ENCODE peak calls at places on chromosomes 2 and 18, in six cellular contexts. U, I, L, F, Z and K are unnamed samples.

GRCh38 chr2:101842471-101842870 is 145.0 kb downstream of the MAP4K4 start:
- DNase-seq in U (no peak), I (no peak), L (no peak), F (no peak), Z (no peak), K (no peak)

GRCh38 chr2:69057660-69058059 is 44.7 kb downstream of the ANTXR1 start:
- DNase-seq in U (no peak), I (no peak), L (no peak), F (no peak), Z (no peak), K (no peak)

GRCh38 chr18:34892379-34892778 is 148.8 kb upstream of the MAPRE2 start:
- DNase-seq in U (no peak), I (no peak), L (no peak), F (no peak), Z (no peak), K (no peak)

GRCh38 chr2:66897676-66898280 is 462.9 kb downstream of the MEIS1 start:
- DNase-seq in U (no peak), I (no peak), L (no peak), F (no peak), Z (no peak), K (no peak)

GRCh38 chr18:59743561-59743960 is 46.3 kb upstream of the CCBE1 start:
- DNase-seq in U (no peak), I (no peak), L (no peak), F (no peak), Z (no peak), K (no peak)

GRCh38 chr2:236745420-236746210 is 176.0 kb downstream of the ACKR3 start:
- DNase-seq in U (no peak), I (no peak), L (no peak), F (no peak), Z (no peak), K (no peak)

GRCh38 chr18:61845212-61845611 is 47.6 kb downstream of the RNF152 start:
- DNase-seq in U (no peak), I (no peak), L (no peak), F (no peak), Z (no peak), K (no peak)

GRCh38 chr18:13264986-13265900 is 46.7 kb downstream of the LDLRAD4 start:
- DNase-seq in U (no peak), I (no peak), L (no peak), F (no peak), Z (no peak), K (peak)

GRCh38 chr2:83957001-83957400 is 502.1 kb downstream of the SUCLG1 start:
- DNase-seq in U (no peak), I (no peak), L (no peak), F (no peak), Z (no peak), K (no peak)

GRCh38 chr2:78532762-78533399 is 492.6 kb upstream of the REG3G start:
- DNase-seq in U (no peak), I (no peak), L (no peak), F (no peak), Z (no peak), K (no peak)

GRCh38 chr2:225040862-225041209 is 1.4 kb downstream of the DOCK10 start:
- DNase-seq in U (peak), I (peak), L (no peak), F (no peak), Z (peak), K (no peak)

GRCh38 chr2:14520385-14520945 is 112.1 kb upstream of the LRATD1 start:
- DNase-seq in U (no peak), I (no peak), L (no peak), F (no peak), Z (no peak), K (no peak)

GRCh38 chr18:63869374-63869773 is 18.1 kb upstream of the SERPINB2 start:
- DNase-seq in U (no peak), I (no peak), L (no peak), F (no peak), Z (no peak), K (no peak)

GRCh38 chr2:74925361-74925786 is 33.1 kb upstream of the POLE4 start:
- DNase-seq in U (no peak), I (no peak), L (no peak), F (no peak), Z (no peak), K (no peak)

GRCh38 chr2:166246901-166247300 is 119.1 kb upstream of the SCN1A start:
- DNase-seq in U (no peak), I (no peak), L (no peak), F (no peak), Z (no peak), K (no peak)

DNA sequence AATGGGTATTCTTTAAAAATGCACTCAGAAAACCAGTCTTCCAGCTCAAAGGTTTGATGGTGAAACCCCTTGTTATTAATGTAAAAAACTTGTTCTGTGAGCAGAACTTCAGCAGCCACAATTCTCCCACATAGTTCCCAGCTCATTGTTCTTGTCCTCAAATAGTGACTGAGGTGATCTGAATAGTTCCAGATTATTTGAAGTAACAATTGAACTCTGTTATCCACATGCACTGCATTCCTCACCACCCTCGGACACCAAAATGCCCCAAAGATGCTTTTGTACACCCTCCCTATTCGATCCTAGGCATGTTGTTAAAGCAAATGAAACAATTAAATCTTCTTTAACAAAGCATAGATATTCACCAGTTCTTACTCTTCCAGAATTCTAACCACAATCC is 2186.8 kb upstream of the CELF4 start:
- DNase-seq in U (no peak), I (no peak), L (no peak), F (no peak), Z (no peak), K (no peak)
- TF ChIP-seq CTCF in U (no peak), I (no peak), L (no peak), F (no peak), Z (no peak), K (no peak)

GRCh38 chr2:215552144-215552580 is 116.3 kb upstream of the FN1 start:
- DNase-seq in U (no peak), I (no peak), L (no peak), F (no peak), Z (no peak), K (no peak)

GRCh38 chr2:215553946-215554345 is 118.1 kb upstream of the FN1 start:
- DNase-seq in U (no peak), I (no peak), L (no peak), F (no peak), Z (no peak), K (no peak)

GRCh38 chr2:215556979-215557378 is 121.1 kb upstream of the FN1 start:
- DNase-seq in U (no peak), I (no peak), L (no peak), F (no peak), Z (no peak), K (no peak)

GRCh38 chr2:215550331-215550730 is 114.5 kb upstream of the FN1 start:
- DNase-seq in U (no peak), I (no peak), L (no peak), F (no peak), Z (no peak), K (no peak)

DNA sequence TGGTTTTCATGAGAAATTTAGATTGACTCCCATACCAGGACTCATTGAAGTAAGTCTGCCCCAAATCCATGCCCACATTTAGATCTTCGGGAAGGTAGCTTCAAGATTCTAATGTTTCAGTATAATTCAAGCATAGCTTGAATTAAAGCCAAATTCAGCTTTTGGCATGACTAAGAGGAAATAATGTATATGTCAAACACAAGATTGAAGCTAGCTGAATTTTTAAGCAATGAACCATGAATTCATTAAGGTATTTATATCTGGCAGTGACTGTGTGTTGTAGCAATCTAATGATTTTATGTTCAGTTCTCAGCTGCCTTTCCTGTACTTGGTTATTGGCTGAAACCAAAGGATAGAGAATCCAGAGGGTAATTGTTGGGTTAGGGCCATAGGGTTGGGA is 118.8 kb upstream of the FN1 start:
- DNase-seq in U (no peak), I (no peak), L (no peak), F (no peak), Z (no peak), K (no peak)
- TF ChIP-seq CTCF in U (no peak), I (no peak), L (no peak), F (no peak), Z (no peak), K (no peak)

DNA sequence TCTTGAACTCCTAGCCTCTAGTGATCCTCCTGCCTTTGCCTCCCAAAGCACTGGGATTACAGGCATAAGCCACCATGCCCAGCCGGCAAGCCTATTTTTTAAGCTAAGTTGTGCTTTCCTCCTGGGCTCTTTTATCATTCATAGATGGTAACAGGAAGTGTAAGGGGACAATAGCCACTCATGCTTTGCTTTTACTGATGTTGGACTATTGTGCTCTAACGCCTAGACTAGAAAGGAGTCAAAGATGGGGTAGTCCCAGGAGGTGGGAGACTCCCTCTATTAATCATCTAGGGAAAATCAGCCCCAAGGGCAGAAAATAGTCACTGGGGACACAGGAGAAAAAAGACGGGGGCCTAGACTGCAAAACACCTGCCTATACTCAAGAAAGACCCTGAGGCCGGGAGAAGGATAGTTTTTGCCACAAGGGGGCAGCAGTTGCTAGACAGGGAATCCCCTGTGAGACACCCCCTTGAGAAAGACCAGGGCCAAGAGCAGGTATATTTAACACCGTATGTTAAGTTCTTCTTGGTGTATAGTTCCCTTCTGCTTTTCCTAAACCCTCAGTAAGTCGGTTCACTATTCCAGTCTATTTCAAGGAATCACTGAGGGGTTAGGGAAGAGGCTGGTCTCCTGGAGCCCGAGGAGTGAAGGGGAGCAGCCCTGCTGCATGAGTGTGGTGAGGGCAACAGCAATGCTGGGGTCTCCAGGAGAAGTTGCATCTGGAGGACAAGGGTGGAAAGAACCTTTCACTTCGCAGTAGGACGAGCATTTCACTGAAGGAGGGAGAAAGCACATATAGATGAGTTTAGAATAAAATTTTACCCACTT is 2.1 kb upstream of the CXCR1 start:
- DNase-seq in U (peak), I (no peak), L (peak), F (peak), Z (peak), K (no peak)
- TF ChIP-seq CTCF in U (peak), I (peak), L (peak), F (peak), Z (peak), K (peak)

GRCh38 chr2:11028407-11028916 is 116.7 kb downstream of the KCNF1 start:
- DNase-seq in U (no peak), I (no peak), L (no peak), F (no peak), Z (no peak), K (peak)
- TF ChIP-seq CTCF in U (no peak), I (no peak), L (no peak), F (peak), Z (no peak), K (no peak)

GRCh38 chr2:28951910-28952805 is 28.9 kb upstream of the TOGARAM2 start:
- DNase-seq in U (no peak), I (no peak), L (no peak), F (no peak), Z (no peak), K (no peak)

GRCh38 chr2:28950941-28951630 is 30.0 kb upstream of the TOGARAM2 start:
- DNase-seq in U (no peak), I (no peak), L (no peak), F (no peak), Z (no peak), K (no peak)

GRCh38 chr2:28955492-28955891 is 25.6 kb upstream of the TOGARAM2 start:
- DNase-seq in U (no peak), I (no peak), L (peak), F (no peak), Z (no peak), K (no peak)

GRCh38 chr2:28949617-28950305 is 31.3 kb upstream of the TOGARAM2 start:
- DNase-seq in U (no peak), I (no peak), L (peak), F (no peak), Z (no peak), K (no peak)

DNA sequence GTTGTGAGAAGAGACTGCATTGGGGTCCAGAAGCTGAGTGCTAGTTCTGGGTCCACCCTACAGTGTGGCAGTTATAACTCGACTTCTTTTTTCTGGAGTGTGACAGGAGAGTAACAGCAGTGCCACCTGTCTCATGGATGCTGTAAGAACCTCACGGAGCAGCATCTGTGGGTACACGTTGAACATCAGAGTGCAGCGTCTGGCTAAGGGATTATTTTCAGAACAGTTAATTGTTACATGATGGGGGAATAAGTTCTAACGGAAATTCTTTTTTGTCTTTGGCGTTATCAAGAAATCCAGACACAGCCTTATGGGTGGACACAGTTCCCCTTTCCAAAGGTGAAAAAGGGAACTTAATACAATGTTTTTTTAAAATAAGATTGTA is 28.3 kb upstream of the TOGARAM2 start:
- DNase-seq in U (no peak), I (no peak), L (no peak), F (no peak), Z (no peak), K (no peak)
- TF ChIP-seq CTCF in U (no peak), I (no peak), L (no peak), F (peak), Z (no peak), K (peak)

DNA sequence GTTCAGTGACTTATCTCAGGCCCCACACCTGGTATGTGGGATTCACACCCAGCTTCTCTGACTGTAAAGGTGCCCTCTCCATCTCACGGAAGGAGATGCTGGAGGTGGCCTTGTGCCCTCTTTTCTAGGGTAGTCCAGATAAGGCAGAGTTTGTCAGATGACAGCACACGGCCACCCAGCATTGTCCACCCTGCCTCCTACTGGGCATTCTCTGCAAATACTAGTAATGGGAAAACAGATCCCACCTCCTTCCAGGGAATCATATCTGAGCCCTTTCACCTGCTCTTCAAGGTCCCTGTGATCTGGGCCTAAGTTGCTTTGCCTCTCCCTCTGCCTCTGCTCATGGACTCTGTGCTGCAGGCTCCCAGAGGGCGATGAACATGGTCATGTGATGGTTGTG is 214.7 kb downstream of the CLIP4 start:
- DNase-seq in U (no peak), I (no peak), L (no peak), F (no peak), Z (peak), K (no peak)
- TF ChIP-seq CTCF in U (no peak), I (no peak), L (peak), F (peak), Z (no peak), K (peak)

DNA sequence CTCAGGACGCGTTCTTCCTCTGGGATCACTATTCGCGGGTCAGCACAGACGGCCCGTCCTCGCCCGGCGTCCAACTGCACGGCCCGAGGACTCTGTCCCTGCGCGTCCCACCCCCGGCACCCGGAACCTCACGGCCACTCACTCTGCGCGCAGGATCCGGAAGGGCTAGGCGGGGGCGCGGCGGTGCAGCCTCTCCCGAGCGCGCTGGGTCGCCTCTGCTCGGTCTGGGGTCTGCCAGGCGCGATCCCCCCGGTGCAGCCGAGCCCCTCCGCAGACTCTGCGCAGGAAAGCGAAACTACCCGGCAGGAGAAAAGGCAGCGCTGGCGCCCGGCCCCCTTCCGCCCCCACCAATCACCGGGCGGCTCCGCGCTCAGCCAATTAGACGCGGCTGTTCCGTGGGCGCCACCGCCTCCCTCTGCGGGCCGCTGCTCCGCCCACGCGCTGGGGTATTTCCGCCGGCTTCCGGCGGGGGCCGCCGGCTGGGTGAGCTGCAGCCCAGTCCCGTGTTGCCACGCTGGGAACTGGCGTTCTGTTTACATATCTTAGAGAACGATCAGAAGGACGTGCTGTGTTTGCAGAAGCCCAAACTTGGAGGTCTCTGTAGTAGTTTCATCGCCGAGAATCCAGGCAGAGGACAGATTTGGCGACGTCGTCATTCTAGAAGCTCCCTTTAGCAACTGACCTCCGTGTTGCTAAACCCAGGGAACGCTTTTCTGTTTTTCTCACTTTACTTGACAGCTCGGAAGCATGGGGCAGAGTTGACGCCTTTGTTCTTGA is at the start of gene STAT1:
- DNase-seq in U (peak), I (peak), L (peak), F (peak), Z (peak), K (peak)
- TF ChIP-seq CTCF in U (no peak), I (no peak), L (no peak), F (peak), Z (no peak), K (no peak)

GRCh38 chr18:10012526-10012925 is 98.7 kb downstream of the VAPA start:
- DNase-seq in U (no peak), I (no peak), L (no peak), F (no peak), Z (no peak), K (no peak)

GRCh38 chr18:10013621-10014543 is 100.1 kb downstream of the VAPA start:
- DNase-seq in U (no peak), I (no peak), L (no peak), F (no peak), Z (no peak), K (no peak)

GRCh38 chr18:10015288-10015701 is 101.5 kb downstream of the VAPA start:
- DNase-seq in U (no peak), I (no peak), L (no peak), F (no peak), Z (no peak), K (no peak)

GRCh38 chr18:10017048-10017447 is 103.2 kb downstream of the VAPA start:
- DNase-seq in U (no peak), I (no peak), L (no peak), F (no peak), Z (no peak), K (peak)

DNA sequence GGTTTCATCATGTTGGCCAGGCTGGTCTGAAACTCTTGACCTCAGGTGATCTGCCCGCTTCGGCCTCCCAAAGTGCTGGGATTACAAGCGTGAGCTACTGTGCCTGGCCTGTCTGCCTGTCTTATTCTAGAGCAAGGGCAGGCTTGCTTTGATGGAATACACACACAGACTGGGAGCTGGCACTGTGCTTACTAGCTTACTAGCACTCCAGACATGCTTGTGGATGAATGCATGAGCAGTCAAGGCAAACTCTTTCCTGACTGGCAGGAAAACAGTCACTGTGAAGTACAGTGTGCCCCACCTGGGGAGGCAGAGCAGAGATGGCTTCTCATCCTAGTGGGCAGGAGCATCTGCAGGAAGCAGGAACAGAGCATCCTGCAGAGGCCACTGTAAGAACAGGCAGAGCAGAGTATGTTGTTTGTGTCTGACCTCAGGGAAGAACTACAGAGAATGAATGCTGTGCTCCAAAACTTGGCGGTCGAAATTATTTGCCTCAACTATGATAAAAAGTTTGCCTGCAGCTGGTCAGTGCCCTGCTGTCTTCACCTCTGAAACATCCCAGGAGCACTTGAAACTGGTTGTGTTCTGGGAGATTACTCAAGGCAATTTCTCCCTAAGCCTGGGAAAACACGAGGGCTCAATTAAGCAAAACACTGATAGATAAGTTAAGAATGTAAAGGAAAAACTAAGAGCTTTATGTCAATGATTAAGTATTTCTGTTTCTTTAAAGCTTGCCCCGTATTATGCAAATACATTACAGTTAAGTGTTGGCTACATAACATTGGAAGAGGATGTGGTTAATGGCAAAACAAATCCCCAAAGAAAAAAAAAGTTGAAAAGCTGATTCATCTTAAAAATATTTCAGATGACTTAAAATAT is 102.4 kb downstream of the VAPA start:
- DNase-seq in U (no peak), I (no peak), L (no peak), F (no peak), Z (no peak), K (no peak)
- TF ChIP-seq CTCF in U (no peak), I (no peak), L (peak), F (no peak), Z (no peak), K (peak)